ENCODE peak calls at places on chromosome 9, in six cellular contexts. K, X, L, E, O and V are unnamed samples. For H3K4me1 and H3K36me3, the result is how much of the 10 kb centered on the place peaks cover.

GRCh38 chr9:27157086-27157485 is 48.1 kb downstream of the TEK start:
- DNase-seq in O (no peak), K (no peak), E (no peak), L (no peak), X (no peak), V (no peak)

GRCh38 chr9:134670042-134670525 is 28.5 kb downstream of the COL5A1 start:
- DNase-seq in K (no peak), O (no peak), L (no peak), E (peak), X (no peak), V (no peak)

GRCh38 chr9:131366745-131367401 is 27.0 kb upstream of the PRRC2B start:
- DNase-seq in X (no peak), L (no peak), E (no peak), O (no peak), K (no peak), V (no peak)

GRCh38 chr9:14260101-14260500 is 53.8 kb downstream of the NFIB start:
- DNase-seq in L (no peak), K (no peak), X (no peak), O (no peak), E (no peak), V (no peak)

GRCh38 chr9:95415158-95415557 is 97.6 kb upstream of the FANCC start:
- DNase-seq in L (no peak), X (no peak), O (no peak), E (no peak), K (no peak), V (no peak)

GRCh38 chr9:113548221-113549041 is 84.9 kb downstream of the RGS3 start:
- DNase-seq in O (no peak), X (no peak), L (no peak), E (peak), K (peak), V (peak)

GRCh38 chr9:36934478-36935065 is 99.5 kb downstream of the PAX5 start:
- DNase-seq in E (no peak), K (no peak), X (no peak), L (no peak), O (no peak), V (no peak)

GRCh38 chr9:78541868-78542267 is 244.9 kb downstream of the PSAT1 start:
- DNase-seq in E (no peak), L (no peak), X (no peak), K (no peak), O (no peak), V (no peak)

GRCh38 chr9:3480353-3480655 is 45.5 kb downstream of the RFX3 start:
- DNase-seq in L (no peak), O (no peak), X (no peak), E (no peak), K (no peak), V (no peak)

GRCh38 chr9:86695904-86696424 is 251.3 kb downstream of the GAS1 start:
- DNase-seq in L (no peak), E (no peak), K (no peak), X (no peak), O (no peak), V (no peak)

GRCh38 chr9:71145179-71145578 is 23.8 kb upstream of the TRPM3 start:
- DNase-seq in K (no peak), E (no peak), O (no peak), L (no peak), X (no peak), V (no peak)

GRCh38 chr9:69546265-69546664 is 125.9 kb downstream of the APBA1 start:
- DNase-seq in L (no peak), O (no peak), X (no peak), E (no peak), K (no peak), V (no peak)

GRCh38 chr9:17063535-17064135 is 71.2 kb upstream of the CNTLN start:
- DNase-seq in L (no peak), O (no peak), X (no peak), E (peak), K (no peak), V (no peak)

GRCh38 chr9:113219972-113220371 is 1.1 kb downstream of the FKBP15 start:
- DNase-seq in K (no peak), E (peak), X (no peak), O (no peak), L (no peak), V (no peak)

GRCh38 chr9:83430681-83431080 is 107.5 kb downstream of the FRMD3 start:
- DNase-seq in O (peak), L (no peak), X (no peak), K (no peak), E (no peak), V (no peak)

GRCh38 chr9:120014751-120015235 is 565.2 kb downstream of the CDK5RAP2 start:
- DNase-seq in X (no peak), L (no peak), O (no peak), K (no peak), E (no peak), V (no peak)

GRCh38 chr9:26326473-26327044 is 566.0 kb downstream of the CAAP1 start:
- DNase-seq in L (no peak), K (no peak), O (no peak), X (no peak), E (peak), V (no peak)

GRCh38 chr9:33381231-33381791 is 21.1 kb downstream of the AQP7 start:
- DNase-seq in O (no peak), K (no peak), E (peak), X (no peak), L (no peak), V (no peak)

GRCh38 chr9:131008909-131009618 is at the start of gene LAMC3:
- DNase-seq in E (no peak), O (no peak), L (no peak), X (no peak), K (no peak), V (no peak)

GRCh38 chr9:96649620-96650323 is 5.3 kb downstream of the PRXL2C start:
- DNase-seq in K (no peak), E (no peak), X (no peak), O (no peak), L (no peak), V (no peak)

GRCh38 chr9:69472101-69472625 is 147.1 kb downstream of the ENTREP1 start:
- DNase-seq in L (no peak), K (no peak), O (no peak), E (no peak), X (no peak), V (no peak)

GRCh38 chr9:126641118-126641851 is 27.6 kb downstream of the LMX1B start:
- DNase-seq in X (no peak), E (no peak), K (no peak), O (no peak), L (no peak), V (no peak)

GRCh38 chr9:110125207-110125751 is 82.7 kb downstream of the C9orf152 start:
- DNase-seq in O (peak), K (peak), X (no peak), L (no peak), E (peak), V (peak)

GRCh38 chr9:98333703-98334582 is 78.5 kb upstream of the TBC1D2 start:
- DNase-seq in X (no peak), K (no peak), E (peak), L (no peak), O (no peak), V (no peak)

GRCh38 chr9:132006657-132007370 is 72.9 kb downstream of the MED27 start:
- DNase-seq in L (peak), E (peak), X (no peak), O (no peak), K (no peak), V (no peak)

GRCh38 chr9:114737118-114737517 is 55.1 kb upstream of the TEX48 start:
- DNase-seq in E (no peak), X (no peak), L (no peak), O (no peak), K (no peak), V (no peak)

GRCh38 chr9:6902423-6902822 is 144.7 kb downstream of the KDM4C start:
- DNase-seq in L (no peak), X (no peak), K (no peak), E (no peak), O (no peak), V (no peak)

GRCh38 chr9:95024097-95024671 is 293.3 kb downstream of the FANCC start:
- DNase-seq in E (no peak), X (no peak), L (no peak), K (peak), O (no peak), V (no peak)

GRCh38 chr9:85215936-85216335 is 525.8 kb downstream of the AGTPBP1 start:
- DNase-seq in E (no peak), X (no peak), O (no peak), K (no peak), L (no peak), V (no peak)

DNA sequence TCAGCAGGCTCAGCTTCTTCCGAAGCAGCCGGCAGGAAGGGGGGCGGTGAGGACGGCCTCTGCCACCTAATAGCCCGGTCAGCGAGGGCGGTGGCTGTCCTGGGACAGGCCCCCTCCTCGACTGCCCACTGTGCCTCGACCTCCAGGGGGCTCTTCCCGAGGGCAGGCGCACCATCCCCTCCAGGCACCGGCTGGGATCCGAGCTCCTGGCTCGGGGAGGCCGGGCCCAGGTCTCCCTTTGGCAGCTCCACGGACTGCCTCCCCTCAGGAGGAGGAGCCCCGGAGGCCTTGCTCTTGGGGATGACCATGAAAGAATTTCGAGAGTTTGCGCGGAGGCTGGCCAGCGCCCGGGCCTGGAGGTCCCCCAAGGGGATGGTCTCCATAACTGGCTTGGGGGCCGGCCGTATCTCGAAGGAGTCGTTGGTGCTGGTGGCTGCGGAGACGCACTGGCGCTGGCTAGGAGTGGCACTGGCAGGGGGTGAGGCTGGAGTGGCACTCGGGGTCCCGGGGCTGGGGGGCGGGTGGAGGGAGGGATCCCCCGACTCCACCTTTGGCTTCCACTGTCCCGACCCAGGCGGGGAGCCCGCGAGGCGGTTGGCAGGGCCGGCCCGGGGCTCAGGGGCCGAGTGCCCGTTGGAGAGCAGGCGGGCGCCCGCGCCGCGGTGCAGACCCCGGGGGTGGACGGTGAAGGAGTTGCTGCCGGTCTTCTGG is 975 bp downstream of the TPRN start:
- DNase-seq in O (no peak), X (no peak), L (no peak), K (no peak), E (no peak), V (no peak)
- H3K4me1 ChIP-seq in O (under half), X (under half), L (under half), K (half or more), E (half or more), V (half or more)

GRCh38 chr9:91274950-91275349 is 86.8 kb downstream of the AUH start:
- DNase-seq in O (no peak), K (no peak), E (no peak), L (no peak), X (no peak), V (no peak)
- H3K27ac ChIP-seq in O (no peak), K (no peak), E (peak), L (no peak), X (no peak), V (no peak)

GRCh38 chr9:128187361-128187760 is 4.0 kb downstream of the CIZ1 start:
- DNase-seq in K (no peak), L (no peak), X (no peak), E (no peak), O (no peak), V (no peak)
- H3K36me3 ChIP-seq in K (half or more), L (under half), X (under half), E (half or more), O (under half), V (half or more)

DNA sequence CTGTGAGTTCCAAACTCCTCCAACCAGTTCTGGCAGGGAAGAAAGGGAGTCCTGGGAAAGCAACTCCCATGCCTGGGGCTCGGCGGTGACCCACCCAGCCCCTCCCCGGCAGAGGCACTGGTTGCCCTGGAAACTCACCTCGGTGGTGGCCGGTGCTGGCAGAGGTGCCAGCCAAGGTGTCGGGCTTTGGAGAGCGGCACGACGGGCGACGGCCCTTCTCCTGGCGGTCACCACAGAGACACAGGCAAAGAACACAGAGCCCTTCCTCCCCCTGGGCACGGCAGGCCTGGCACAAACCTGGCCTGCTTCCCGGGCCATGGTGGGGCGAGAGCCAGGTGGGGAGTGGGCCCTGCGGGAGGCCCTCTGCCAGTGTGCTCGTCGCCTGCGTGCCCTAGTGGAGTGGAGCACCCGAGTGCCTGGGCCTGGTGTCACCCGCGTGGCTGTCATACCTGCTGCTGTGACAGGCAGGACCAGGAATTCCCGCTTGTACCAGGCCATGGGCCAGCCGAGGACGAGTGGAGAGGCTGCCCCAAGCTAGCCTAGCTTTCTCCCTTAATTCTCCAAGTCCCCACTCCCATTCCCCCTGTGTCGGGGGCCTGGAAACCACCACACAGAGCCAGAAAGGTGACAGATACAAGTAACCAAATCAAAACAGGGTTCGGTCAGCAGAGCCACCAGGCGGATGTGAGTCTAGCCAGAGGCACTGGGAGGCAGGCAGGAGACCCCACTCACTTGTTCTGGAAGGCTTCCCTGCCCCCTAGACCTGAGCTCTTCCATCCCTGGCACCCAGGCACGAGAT is 8.2 kb upstream of the RALGDS start:
- DNase-seq in L (peak), X (no peak), E (no peak), K (no peak), O (no peak), V (peak)
- H3K4me1 ChIP-seq in L (half or more), X (half or more), E (under half), K (under half), O (under half), V (half or more)